ENCODE peak calls at places on chromosomes 6 and 20, in eight cellular contexts. One of them, this sample, is unnamed.

GRCh38 chr6:100116409-100117194 is 122.6 kb upstream of the MCHR2 start:
- DNase-seq in uterus: no peak
- DNase-seq in CD4-positive, alpha-beta T cell: no peak
- DNase-seq in PC-3: peak; percentile 79
- DNase-seq in WERI-Rb-1: peak; percentile 52
- DNase-seq in AG09309: peak; percentile 62
- DNase-seq in AG09319: peak; percentile 57
- DNase-seq in B cell: no peak
- DNase-seq in this sample: peak; percentile 61

GRCh38 chr6:3744211-3744900 is 7.2 kb downstream of the PXDC1 start:
- DNase-seq in uterus: no peak
- DNase-seq in CD4-positive, alpha-beta T cell: no peak
- DNase-seq in PC-3: no peak
- DNase-seq in WERI-Rb-1: no peak
- DNase-seq in AG09309: no peak
- DNase-seq in AG09319: no peak
- DNase-seq in B cell: no peak
- DNase-seq in this sample: no peak

GRCh38 chr6:43290905-43291355 is 7.1 kb upstream of the SLC22A7 start:
- DNase-seq in uterus: no peak
- DNase-seq in CD4-positive, alpha-beta T cell: no peak
- DNase-seq in PC-3: no peak
- DNase-seq in WERI-Rb-1: no peak
- DNase-seq in AG09309: no peak
- DNase-seq in AG09319: no peak
- DNase-seq in B cell: no peak
- DNase-seq in this sample: no peak

GRCh38 chr6:83311231-83311630 is 118.1 kb downstream of the RWDD2A start:
- DNase-seq in uterus: no peak
- DNase-seq in CD4-positive, alpha-beta T cell: no peak
- DNase-seq in PC-3: no peak
- DNase-seq in WERI-Rb-1: no peak
- DNase-seq in AG09309: peak; percentile 14
- DNase-seq in AG09319: no peak
- DNase-seq in B cell: no peak
- DNase-seq in this sample: no peak

GRCh38 chr6:31466466-31466865 is 31.5 kb upstream of the MICB start:
- DNase-seq in uterus: no peak
- DNase-seq in CD4-positive, alpha-beta T cell: no peak
- DNase-seq in PC-3: no peak
- DNase-seq in WERI-Rb-1: no peak
- DNase-seq in AG09309: no peak
- DNase-seq in AG09319: no peak
- DNase-seq in B cell: no peak
- DNase-seq in this sample: no peak

GRCh38 chr6:56677559-56677958 is 34.9 kb upstream of the DST start:
- DNase-seq in uterus: no peak
- DNase-seq in CD4-positive, alpha-beta T cell: no peak
- DNase-seq in PC-3: peak; percentile 92
- DNase-seq in WERI-Rb-1: no peak
- DNase-seq in AG09309: no peak
- DNase-seq in AG09319: no peak
- DNase-seq in B cell: no peak
- DNase-seq in this sample: no peak

GRCh38 chr6:42938987-42939809 is 9.9 kb downstream of the CNPY3 start:
- DNase-seq in uterus: no peak
- DNase-seq in CD4-positive, alpha-beta T cell: no peak
- DNase-seq in PC-3: no peak
- DNase-seq in WERI-Rb-1: peak; percentile 42
- DNase-seq in AG09309: no peak
- DNase-seq in AG09319: no peak
- DNase-seq in B cell: no peak
- DNase-seq in this sample: no peak

GRCh38 chr6:144314003-144314485 is 28.9 kb downstream of the UTRN start:
- DNase-seq in uterus: peak; percentile 68
- DNase-seq in CD4-positive, alpha-beta T cell: no peak
- DNase-seq in PC-3: no peak
- DNase-seq in WERI-Rb-1: no peak
- DNase-seq in AG09309: no peak
- DNase-seq in AG09319: peak; percentile 29
- DNase-seq in B cell: no peak
- DNase-seq in this sample: no peak

GRCh38 chr6:32852844-32853540 is 512 bp downstream of the TAP1 start:
- DNase-seq in uterus: peak; percentile 50
- DNase-seq in CD4-positive, alpha-beta T cell: peak; percentile 58
- DNase-seq in PC-3: peak; percentile 36
- DNase-seq in WERI-Rb-1: peak; percentile 48
- DNase-seq in AG09309: no peak
- DNase-seq in AG09319: no peak
- DNase-seq in B cell: peak; percentile 70
- DNase-seq in this sample: peak; percentile 84

GRCh38 chr20:61448396-61448795 is 196.3 kb downstream of the CDH4 start:
- DNase-seq in uterus: no peak
- DNase-seq in CD4-positive, alpha-beta T cell: no peak
- DNase-seq in PC-3: no peak
- DNase-seq in WERI-Rb-1: no peak
- DNase-seq in AG09309: no peak
- DNase-seq in AG09319: no peak
- DNase-seq in B cell: no peak
- DNase-seq in this sample: no peak

GRCh38 chr20:33372993-33373441 is 28.3 kb downstream of the CDK5RAP1 start:
- DNase-seq in uterus: no peak
- DNase-seq in CD4-positive, alpha-beta T cell: no peak
- DNase-seq in PC-3: no peak
- DNase-seq in WERI-Rb-1: no peak
- DNase-seq in AG09309: no peak
- DNase-seq in AG09319: peak; percentile 2
- DNase-seq in B cell: no peak
- DNase-seq in this sample: no peak

DNA sequence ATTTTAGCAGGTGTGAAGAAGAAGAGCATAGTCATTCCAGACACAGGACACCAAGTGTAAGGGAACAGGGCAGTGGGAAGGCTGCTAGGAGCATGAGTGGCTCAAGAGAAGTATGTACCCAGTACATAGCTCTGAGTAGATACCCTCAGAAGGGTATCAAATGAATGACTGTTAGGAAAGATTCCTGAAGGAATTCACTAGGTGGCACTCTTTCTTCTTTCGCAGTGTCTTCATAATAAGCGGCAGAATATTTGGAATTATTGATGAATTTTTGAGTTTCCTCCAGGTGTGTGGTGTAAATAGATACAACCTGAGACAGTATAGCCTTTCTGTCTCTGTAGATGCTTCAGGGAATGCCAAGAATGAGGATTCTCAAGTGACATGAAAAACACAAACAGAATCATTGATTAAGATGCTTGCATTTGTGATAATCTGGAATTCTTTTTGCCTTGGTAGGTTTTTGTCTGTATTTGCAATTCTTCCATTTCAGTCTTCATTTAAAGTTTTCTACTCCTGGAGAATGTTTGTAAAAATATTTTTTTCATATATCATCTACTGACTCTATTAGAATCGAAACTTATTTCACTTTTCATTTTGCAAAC is 264.3 kb upstream of the RIMS1 start:
- DNase-seq in uterus: no peak
- DNase-seq in CD4-positive, alpha-beta T cell: no peak
- DNase-seq in PC-3: peak; percentile 47
- DNase-seq in WERI-Rb-1: no peak
- DNase-seq in AG09309: no peak
- DNase-seq in AG09319: no peak
- DNase-seq in B cell: no peak
- DNase-seq in this sample: no peak
- TF ChIP-seq CTCF in uterus: no peak
- TF ChIP-seq CTCF in CD4-positive, alpha-beta T cell: no peak
- TF ChIP-seq CTCF in PC-3: peak; percentile 63
- TF ChIP-seq CTCF in WERI-Rb-1: peak; percentile 44
- TF ChIP-seq CTCF in AG09309: peak; percentile 49
- TF ChIP-seq CTCF in AG09319: peak; percentile 26
- TF ChIP-seq CTCF in B cell: no peak
- TF ChIP-seq CTCF in this sample: no peak

GRCh38 chr20:25336561-25337422 is 53.8 kb downstream of the ABHD12 start:
- DNase-seq in uterus: no peak
- DNase-seq in CD4-positive, alpha-beta T cell: no peak
- DNase-seq in PC-3: peak; percentile 54
- DNase-seq in WERI-Rb-1: peak; percentile 48
- DNase-seq in AG09309: no peak
- DNase-seq in AG09319: no peak
- DNase-seq in B cell: no peak
- DNase-seq in this sample: no peak
- TF ChIP-seq CTCF in uterus: no peak
- TF ChIP-seq CTCF in CD4-positive, alpha-beta T cell: no peak
- TF ChIP-seq CTCF in PC-3: peak; percentile 74
- TF ChIP-seq CTCF in WERI-Rb-1: peak; percentile 75
- TF ChIP-seq CTCF in AG09309: peak; percentile 52
- TF ChIP-seq CTCF in AG09319: peak; percentile 29
- TF ChIP-seq CTCF in B cell: no peak
- TF ChIP-seq CTCF in this sample: no peak

GRCh38 chr20:22681591-22682248 is 97.3 kb upstream of the FOXA2 start:
- DNase-seq in uterus: no peak
- DNase-seq in CD4-positive, alpha-beta T cell: no peak
- DNase-seq in PC-3: no peak
- DNase-seq in WERI-Rb-1: no peak
- DNase-seq in AG09309: no peak
- DNase-seq in AG09319: no peak
- DNase-seq in B cell: no peak
- DNase-seq in this sample: no peak

GRCh38 chr20:22678678-22679077 is 94.3 kb upstream of the FOXA2 start:
- DNase-seq in uterus: no peak
- DNase-seq in CD4-positive, alpha-beta T cell: no peak
- DNase-seq in PC-3: no peak
- DNase-seq in WERI-Rb-1: no peak
- DNase-seq in AG09309: no peak
- DNase-seq in AG09319: no peak
- DNase-seq in B cell: no peak
- DNase-seq in this sample: no peak

GRCh38 chr20:22680031-22680740 is 95.8 kb upstream of the FOXA2 start:
- DNase-seq in uterus: no peak
- DNase-seq in CD4-positive, alpha-beta T cell: no peak
- DNase-seq in PC-3: peak; percentile 13
- DNase-seq in WERI-Rb-1: no peak
- DNase-seq in AG09309: no peak
- DNase-seq in AG09319: no peak
- DNase-seq in B cell: no peak
- DNase-seq in this sample: no peak

GRCh38 chr20:22682381-22682780 is 98.0 kb upstream of the FOXA2 start:
- DNase-seq in uterus: no peak
- DNase-seq in CD4-positive, alpha-beta T cell: no peak
- DNase-seq in PC-3: no peak
- DNase-seq in WERI-Rb-1: no peak
- DNase-seq in AG09309: no peak
- DNase-seq in AG09319: no peak
- DNase-seq in B cell: no peak
- DNase-seq in this sample: no peak

GRCh38 chr20:22679197-22679596 is 94.8 kb upstream of the FOXA2 start:
- DNase-seq in uterus: no peak
- DNase-seq in CD4-positive, alpha-beta T cell: no peak
- DNase-seq in PC-3: no peak
- DNase-seq in WERI-Rb-1: no peak
- DNase-seq in AG09309: no peak
- DNase-seq in AG09319: no peak
- DNase-seq in B cell: no peak
- DNase-seq in this sample: no peak
- TF ChIP-seq CTCF in uterus: no peak
- TF ChIP-seq CTCF in CD4-positive, alpha-beta T cell: no peak
- TF ChIP-seq CTCF in PC-3: no peak
- TF ChIP-seq CTCF in WERI-Rb-1: no peak
- TF ChIP-seq CTCF in AG09309: no peak
- TF ChIP-seq CTCF in AG09319: no peak
- TF ChIP-seq CTCF in B cell: no peak
- TF ChIP-seq CTCF in this sample: no peak

DNA sequence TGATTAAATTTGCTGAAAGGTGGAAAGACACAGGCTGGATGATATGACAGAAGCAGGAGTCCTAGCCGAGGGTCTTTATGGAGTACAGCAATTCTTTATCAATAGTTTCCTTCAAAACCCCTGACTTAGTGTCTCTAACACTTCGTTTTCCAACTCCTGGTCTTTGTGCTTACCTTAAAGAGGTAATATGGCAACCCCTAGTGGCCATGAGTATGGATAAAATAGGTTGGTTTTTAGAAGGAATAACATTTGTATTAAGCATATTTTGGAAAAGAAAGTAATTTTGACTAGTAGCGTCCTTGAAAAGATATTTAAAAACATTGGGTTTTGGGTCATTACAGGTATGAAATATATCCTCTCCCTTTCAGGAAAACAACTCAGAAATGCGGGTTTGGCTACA is 51.9 kb downstream of the VGLL2 start:
- DNase-seq in uterus: no peak
- DNase-seq in CD4-positive, alpha-beta T cell: no peak
- DNase-seq in PC-3: peak; percentile 59
- DNase-seq in WERI-Rb-1: no peak
- DNase-seq in AG09309: no peak
- DNase-seq in AG09319: no peak
- DNase-seq in B cell: no peak
- DNase-seq in this sample: no peak
- TF ChIP-seq CTCF in uterus: no peak
- TF ChIP-seq CTCF in CD4-positive, alpha-beta T cell: no peak
- TF ChIP-seq CTCF in PC-3: peak; percentile 79
- TF ChIP-seq CTCF in WERI-Rb-1: peak; percentile 14
- TF ChIP-seq CTCF in AG09309: peak; percentile 43
- TF ChIP-seq CTCF in AG09319: no peak
- TF ChIP-seq CTCF in B cell: no peak
- TF ChIP-seq CTCF in this sample: peak; percentile 25

GRCh38 chr20:9616455-9616805 is 102.0 kb downstream of the LAMP5 start:
- DNase-seq in uterus: no peak
- DNase-seq in CD4-positive, alpha-beta T cell: no peak
- DNase-seq in PC-3: no peak
- DNase-seq in WERI-Rb-1: no peak
- DNase-seq in AG09309: no peak
- DNase-seq in AG09319: no peak
- DNase-seq in B cell: no peak
- DNase-seq in this sample: no peak

GRCh38 chr20:9615766-9616454 is 101.5 kb downstream of the LAMP5 start:
- DNase-seq in uterus: no peak
- DNase-seq in CD4-positive, alpha-beta T cell: no peak
- DNase-seq in PC-3: no peak
- DNase-seq in WERI-Rb-1: no peak
- DNase-seq in AG09309: no peak
- DNase-seq in AG09319: no peak
- DNase-seq in B cell: no peak
- DNase-seq in this sample: no peak

GRCh38 chr20:9617062-9617461 is 102.7 kb downstream of the LAMP5 start:
- DNase-seq in uterus: peak; percentile 29
- DNase-seq in CD4-positive, alpha-beta T cell: peak; percentile 18
- DNase-seq in PC-3: peak; percentile 89
- DNase-seq in WERI-Rb-1: peak; percentile 48
- DNase-seq in AG09309: peak; percentile 29
- DNase-seq in AG09319: peak; percentile 27
- DNase-seq in B cell: no peak
- DNase-seq in this sample: peak; percentile 69

GRCh38 chr20:9615118-9615517 is 100.7 kb downstream of the LAMP5 start:
- DNase-seq in uterus: no peak
- DNase-seq in CD4-positive, alpha-beta T cell: no peak
- DNase-seq in PC-3: no peak
- DNase-seq in WERI-Rb-1: no peak
- DNase-seq in AG09309: no peak
- DNase-seq in AG09319: no peak
- DNase-seq in B cell: no peak
- DNase-seq in this sample: no peak

DNA sequence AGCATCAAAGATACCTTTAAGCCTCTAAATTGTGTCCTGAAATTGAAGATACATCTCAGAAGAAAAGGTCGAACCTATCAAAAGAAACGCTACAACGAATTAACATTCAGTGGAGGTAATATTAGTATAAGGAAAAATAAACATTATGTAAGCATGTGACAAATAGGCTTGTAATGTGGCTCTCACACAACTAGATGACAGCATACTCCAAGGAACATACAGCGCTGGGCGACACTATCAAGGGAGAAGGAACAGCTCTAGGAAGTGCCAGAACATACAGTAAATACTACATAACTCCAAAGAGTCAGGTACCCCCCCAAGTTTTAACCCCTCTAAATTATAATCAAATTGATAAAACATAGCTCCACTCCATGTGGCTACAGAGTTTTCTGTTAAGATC is 103.5 kb downstream of the LAMP5 start:
- DNase-seq in uterus: no peak
- DNase-seq in CD4-positive, alpha-beta T cell: no peak
- DNase-seq in PC-3: peak; percentile 89
- DNase-seq in WERI-Rb-1: peak; percentile 42
- DNase-seq in AG09309: no peak
- DNase-seq in AG09319: no peak
- DNase-seq in B cell: no peak
- DNase-seq in this sample: no peak
- TF ChIP-seq CTCF in uterus: no peak
- TF ChIP-seq CTCF in CD4-positive, alpha-beta T cell: no peak
- TF ChIP-seq CTCF in PC-3: peak; percentile 96
- TF ChIP-seq CTCF in WERI-Rb-1: peak; percentile 68
- TF ChIP-seq CTCF in AG09309: peak; percentile 27
- TF ChIP-seq CTCF in AG09319: peak; percentile 9
- TF ChIP-seq CTCF in B cell: no peak
- TF ChIP-seq CTCF in this sample: no peak

This sample was measured in activated CD8-positive, alpha-beta T cell treated with anti-CD3 and anti-CD28 coated beads for 36 hours.